ENCODE peak calls at places on chromosomes 13 and 19, in nine cellular contexts. F, C, N, Z, M, P, Y, T and O are unnamed samples.

GRCh38 chr19:5085566-5085965 is 116.7 kb downstream of the KDM4B start:
- DNase-seq in F (no peak), C (no peak), N (no peak), Z (no peak), M (no peak), P (no peak), Y (no peak), T (no peak), O (no peak)

GRCh38 chr13:113272791-113273190 is 24.2 kb upstream of the LAMP1 start:
- DNase-seq in F (no peak), C (no peak), N (peak; percentile 65), Z (no peak), M (no peak), P (no peak), Y (no peak), T (no peak), O (no peak)

GRCh38 chr13:104975272-104975671 is 1560.2 kb downstream of the EFNB2 start:
- DNase-seq in F (no peak), C (no peak), N (no peak), Z (no peak), M (no peak), P (no peak), Y (no peak), T (no peak), O (no peak)

GRCh38 chr19:57803594-57804325 is 11.0 kb downstream of the ZNF552 start:
- DNase-seq in F (peak; percentile 67), C (peak; percentile 96), N (no peak), Z (no peak), M (peak; percentile 26), P (no peak), Y (no peak), T (peak; percentile 91), O (peak; percentile 21)

GRCh38 chr19:20558571-20558970 is 7.0 kb downstream of the ZNF737 start:
- DNase-seq in F (no peak), C (no peak), N (no peak), Z (no peak), M (no peak), P (no peak), Y (no peak), T (no peak), O (no peak)

GRCh38 chr19:3881272-3882040 is 971 bp downstream of the ATCAY start:
- DNase-seq in F (no peak), C (no peak), N (no peak), Z (no peak), M (peak; percentile 27), P (no peak), Y (no peak), T (no peak), O (no peak)

GRCh38 chr13:23695711-23696512 is 125.7 kb downstream of the TNFRSF19 start:
- DNase-seq in F (peak; percentile 29), C (no peak), N (peak; percentile 73), Z (peak; percentile 93), M (peak; percentile 4), P (peak; percentile 46), Y (no peak), T (no peak), O (peak; percentile 59)

GRCh38 chr13:76148374-76148773 is 512.2 kb downstream of the LMO7 start:
- DNase-seq in F (no peak), C (peak; percentile 9), N (no peak), Z (no peak), M (no peak), P (no peak), Y (no peak), T (no peak), O (no peak)

GRCh38 chr19:41223431-41224234 is 4.6 kb downstream of the AXL start:
- DNase-seq in F (peak; percentile 85), C (peak; percentile 95), N (no peak), Z (no peak), M (no peak), P (no peak), Y (no peak), T (peak; percentile 99), O (no peak)

GRCh38 chr19:4149518-4150288 is 3.7 kb upstream of the CREB3L3 start:
- DNase-seq in F (no peak), C (peak; percentile 77), N (no peak), Z (no peak), M (no peak), P (no peak), Y (no peak), T (no peak), O (no peak)

GRCh38 chr13:23899555-23899954 is 2.3 kb upstream of the C1QTNF9B start:
- DNase-seq in F (peak; percentile 34), C (no peak), N (no peak), Z (peak; percentile 39), M (peak; percentile 7), P (no peak), Y (peak; percentile 76), T (peak; percentile 52), O (no peak)

GRCh38 chr19:45765365-45766292 is 3.4 kb downstream of the SIX5 start:
- DNase-seq in F (no peak), C (no peak), N (no peak), Z (no peak), M (no peak), P (no peak), Y (no peak), T (no peak), O (no peak)

GRCh38 chr19:38693380-38694223 is 46.2 kb downstream of the ACTN4 start:
- DNase-seq in F (no peak), C (peak; percentile 81), N (no peak), Z (no peak), M (peak; percentile 93), P (no peak), Y (no peak), T (peak; percentile 96), O (peak; percentile 85)

GRCh38 chr13:49240017-49240416 is 7.7 kb upstream of the CDADC1 start:
- DNase-seq in F (peak; percentile 62), C (peak; percentile 38), N (no peak), Z (no peak), M (peak; percentile 64), P (no peak), Y (peak; percentile 74), T (peak; percentile 48), O (peak; percentile 15)

GRCh38 chr13:74398599-74398998 is 264.4 kb upstream of the KLF12 start:
- DNase-seq in F (no peak), C (no peak), N (no peak), Z (no peak), M (no peak), P (no peak), Y (no peak), T (no peak), O (no peak)

GRCh38 chr13:114034481-114034891 is 60.6 kb upstream of the C13orf46 start:
- DNase-seq in F (peak; percentile 61), C (no peak), N (no peak), Z (no peak), M (no peak), P (no peak), Y (no peak), T (no peak), O (no peak)

GRCh38 chr19:33064117-33064777 is 441 bp downstream of the RHPN2 start:
- DNase-seq in F (no peak), C (no peak), N (peak; percentile 73), Z (no peak), M (no peak), P (peak; percentile 16), Y (peak; percentile 46), T (peak; percentile 34), O (no peak)

GRCh38 chr13:80168089-80168850 is 172.7 kb downstream of the SPRY2 start:
- DNase-seq in F (no peak), C (no peak), N (no peak), Z (no peak), M (peak; percentile 94), P (no peak), Y (no peak), T (peak; percentile 13), O (no peak)

GRCh38 chr13:21895769-21896168 is 224.9 kb downstream of the FGF9 start:
- DNase-seq in F (no peak), C (no peak), N (no peak), Z (no peak), M (no peak), P (no peak), Y (no peak), T (no peak), O (no peak)

GRCh38 chr13:108690726-108691125 is 61.3 kb downstream of the MYO16 start:
- DNase-seq in F (no peak), C (no peak), N (no peak), Z (no peak), M (no peak), P (no peak), Y (no peak), T (no peak), O (no peak)

GRCh38 chr19:37979547-37980082 is 72.6 kb downstream of the SIPA1L3 start:
- DNase-seq in F (no peak), C (peak; percentile 64), N (peak; percentile 66), Z (peak; percentile 27), M (no peak), P (no peak), Y (peak; percentile 63), T (no peak), O (no peak)

GRCh38 chr19:34504273-34504808 is 22.8 kb downstream of the WTIP start:
- DNase-seq in F (peak; percentile 3), C (no peak), N (no peak), Z (no peak), M (no peak), P (no peak), Y (no peak), T (no peak), O (no peak)

GRCh38 chr19:5138606-5139594 is 170.0 kb downstream of the KDM4B start:
- DNase-seq in F (no peak), C (peak; percentile 93), N (peak; percentile 72), Z (no peak), M (peak; percentile 15), P (peak; percentile 54), Y (peak; percentile 83), T (peak; percentile 93), O (peak; percentile 93)

GRCh38 chr13:21149568-21149967 is 26.8 kb downstream of the SKA3 start:
- DNase-seq in F (no peak), C (no peak), N (no peak), Z (no peak), M (no peak), P (no peak), Y (peak; percentile 54), T (no peak), O (no peak)

GRCh38 chr13:37270206-37271001 is 164.9 kb upstream of the CSNK1A1L start:
- DNase-seq in F (no peak), C (no peak), N (no peak), Z (no peak), M (no peak), P (no peak), Y (peak; percentile 10), T (no peak), O (no peak)

GRCh38 chr19:53057904-53058579 is 13.5 kb downstream of the ERVV-2 start:
- DNase-seq in F (peak; percentile 30), C (no peak), N (peak; percentile 47), Z (no peak), M (no peak), P (no peak), Y (no peak), T (peak; percentile 41), O (no peak)

GRCh38 chr13:102536695-102537485 is 59.9 kb upstream of the TPP2 start:
- DNase-seq in F (no peak), C (no peak), N (no peak), Z (no peak), M (no peak), P (no peak), Y (no peak), T (no peak), O (no peak)

GRCh38 chr19:24004166-24004565 is 82.8 kb upstream of the ZNF254 start:
- DNase-seq in F (no peak), C (no peak), N (no peak), Z (no peak), M (no peak), P (no peak), Y (no peak), T (no peak), O (no peak)

GRCh38 chr13:52001120-52001731 is 10.0 kb downstream of the ATP7B start:
- DNase-seq in F (peak; percentile 57), C (no peak), N (no peak), Z (no peak), M (peak; percentile 75), P (no peak), Y (peak; percentile 67), T (peak; percentile 33), O (peak; percentile 43)

GRCh38 chr19:34502582-34503545 is 21.3 kb downstream of the WTIP start:
- DNase-seq in F (peak; percentile 53), C (no peak), N (no peak), Z (no peak), M (no peak), P (no peak), Y (no peak), T (no peak), O (no peak)

GRCh38 chr13:50123862-50124535 is 108.8 kb downstream of the KCNRG start:
- DNase-seq in F (peak; percentile 87), C (peak; percentile 95), N (peak; percentile 86), Z (peak; percentile 88), M (peak; percentile 77), P (no peak), Y (peak; percentile 93), T (peak; percentile 97), O (peak; percentile 79)